ENCODE peak calls at places on chromosomes 6 and 20, in eight cellular contexts. F is GM12865, K is mucosa of descending colon, S is foreskin fibroblast, P is A549, I is colonic mucosa, V is endothelial cell, Y is OCI-LY7. E is an unnamed sample.

GRCh38 chr6:28587011-28587745 is 61.5 kb downstream of the GPX5 start:
- DNase-seq in S (peak; percentile 69), I (peak; percentile 84), P (peak; percentile 67), V (peak; percentile 33), K (peak; percentile 83), Y (no peak), F (peak; percentile 91), E (peak; percentile 65)

GRCh38 chr6:132648356-132648755 is 10.6 kb downstream of the TAAR1 start:
- DNase-seq in K (no peak), Y (no peak), F (peak; percentile 74), I (no peak), S (peak; percentile 62), P (no peak), V (no peak), E (peak; percentile 9)

GRCh38 chr20:47133809-47134456 is 222.6 kb downstream of the ZMYND8 start:
- DNase-seq in K (no peak), I (no peak), V (no peak), S (peak; percentile 93), P (peak; percentile 37), F (no peak), Y (no peak), E (no peak)

GRCh38 chr6:15980801-15981200 is 148.1 kb upstream of the MYLIP start:
- DNase-seq in Y (no peak), K (no peak), I (no peak), P (no peak), S (no peak), V (no peak), F (no peak), E (no peak)

GRCh38 chr6:137975058-137975940 is 108.2 kb downstream of the TNFAIP3 start:
- DNase-seq in P (no peak), F (peak; percentile 57), V (no peak), I (no peak), S (peak; percentile 42), Y (peak; percentile 62), K (no peak), E (peak; percentile 31)

GRCh38 chr6:170143401-170144150 is 147.3 kb downstream of the DLL1 start:
- DNase-seq in V (no peak), F (no peak), I (no peak), K (no peak), S (no peak), P (no peak), Y (no peak), E (no peak)

GRCh38 chr20:32861446-32861845 is 2.7 kb downstream of the EFCAB8 start:
- DNase-seq in I (no peak), Y (no peak), S (no peak), P (no peak), V (no peak), K (no peak), F (no peak), E (no peak)

GRCh38 chr20:43452404-43453126 is 5.1 kb upstream of the SRSF6 start:
- DNase-seq in I (no peak), K (no peak), V (no peak), P (no peak), F (no peak), Y (no peak), S (no peak), E (no peak)

GRCh38 chr20:22584630-22584921 is 204 bp upstream of the FOXA2 start:
- DNase-seq in V (no peak), Y (no peak), P (peak; percentile 98), S (no peak), I (peak; percentile 90), K (peak; percentile 87), F (no peak), E (no peak)

GRCh38 chr20:61026173-61026572 is 225.9 kb upstream of the CDH4 start:
- DNase-seq in P (no peak), Y (no peak), I (no peak), V (no peak), S (no peak), F (no peak), K (no peak), E (no peak)

GRCh38 chr6:63347599-63347998 is 27.8 kb upstream of the LGSN start:
- DNase-seq in S (peak; percentile 86), V (no peak), Y (no peak), I (no peak), F (peak; percentile 12), K (no peak), P (peak; percentile 34), E (no peak)

GRCh38 chr6:91715171-91715805 is 1128.4 kb upstream of the MAP3K7 start:
- DNase-seq in K (no peak), V (no peak), S (no peak), I (no peak), F (no peak), Y (no peak), P (no peak), E (no peak)

GRCh38 chr6:129454482-129454881 is 255.5 kb downstream of the ARHGAP18 start:
- DNase-seq in P (no peak), S (no peak), F (no peak), I (no peak), Y (no peak), K (no peak), V (no peak), E (no peak)

GRCh38 chr20:58988565-58988882 is 7.5 kb downstream of the NELFCD start:
- DNase-seq in V (no peak), F (no peak), Y (no peak), P (no peak), S (no peak), K (no peak), I (no peak), E (no peak)

GRCh38 chr6:112296122-112296521 is 41.8 kb upstream of the LAMA4 start:
- DNase-seq in P (peak; percentile 14), S (peak; percentile 82), V (peak; percentile 39), Y (peak; percentile 1), K (no peak), F (peak; percentile 12), I (no peak), E (no peak)

GRCh38 chr6:52364480-52365166 is 2.7 kb downstream of the PAQR8 start:
- DNase-seq in Y (no peak), S (no peak), F (no peak), K (no peak), V (no peak), P (no peak), I (no peak), E (no peak)

GRCh38 chr6:121430514-121431460 is 4.7 kb upstream of the GJA1 start:
- DNase-seq in I (no peak), S (peak; percentile 73), F (no peak), V (no peak), P (peak; percentile 15), K (peak; percentile 18), Y (no peak), E (no peak)

GRCh38 chr6:162773996-162774395 is 46.2 kb downstream of the PACRG start:
- DNase-seq in I (no peak), S (no peak), F (no peak), K (no peak), P (no peak), V (no peak), Y (no peak), E (no peak)
- TF ChIP-seq CTCF in I (no peak), S (no peak), F (no peak), K (no peak), P (no peak), V (no peak), Y (no peak), E (no peak)

DNA sequence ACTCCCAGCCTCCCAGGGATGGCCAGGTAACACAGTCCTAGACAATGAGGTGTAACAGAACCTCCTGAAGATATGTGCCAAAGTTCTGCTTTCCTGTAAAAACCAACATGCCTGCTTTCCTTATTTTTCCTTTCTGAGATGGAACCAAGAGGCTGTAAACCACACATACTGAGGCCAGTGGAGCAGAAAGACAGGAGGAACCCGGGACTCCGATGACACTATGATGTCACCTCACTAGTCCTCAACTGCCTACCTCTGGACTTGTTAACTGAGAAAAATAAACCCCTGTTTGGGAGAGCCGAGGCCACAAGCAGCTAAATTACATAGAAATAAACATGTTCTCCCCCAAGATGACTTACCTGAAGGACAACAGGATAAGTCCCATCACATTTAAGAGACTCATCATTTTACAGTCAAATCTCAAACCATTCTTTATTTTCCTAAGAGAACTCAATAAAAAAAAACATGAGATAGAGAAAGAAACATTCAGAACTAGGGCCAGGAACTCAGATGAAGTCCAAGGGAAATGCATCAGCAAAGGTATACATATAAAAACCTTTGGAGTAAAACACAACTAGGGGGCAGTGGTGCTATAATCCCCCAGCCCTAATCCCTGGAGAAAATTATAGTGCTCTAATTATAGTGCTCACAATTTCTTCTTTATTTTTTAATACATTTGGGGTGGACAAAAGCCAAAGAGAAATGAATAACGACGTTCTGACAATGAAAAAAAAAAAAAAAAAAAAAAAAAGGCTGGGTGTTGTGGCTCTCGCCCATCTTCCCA is 100.4 kb upstream of the EMILIN3 start:
- DNase-seq in P (no peak), K (no peak), Y (no peak), V (no peak), S (no peak), I (no peak), F (no peak), E (no peak)
- TF ChIP-seq CTCF in P (peak; percentile 16), K (no peak), Y (peak; percentile 27), V (no peak), S (no peak), I (no peak), F (no peak), E (no peak)

DNA sequence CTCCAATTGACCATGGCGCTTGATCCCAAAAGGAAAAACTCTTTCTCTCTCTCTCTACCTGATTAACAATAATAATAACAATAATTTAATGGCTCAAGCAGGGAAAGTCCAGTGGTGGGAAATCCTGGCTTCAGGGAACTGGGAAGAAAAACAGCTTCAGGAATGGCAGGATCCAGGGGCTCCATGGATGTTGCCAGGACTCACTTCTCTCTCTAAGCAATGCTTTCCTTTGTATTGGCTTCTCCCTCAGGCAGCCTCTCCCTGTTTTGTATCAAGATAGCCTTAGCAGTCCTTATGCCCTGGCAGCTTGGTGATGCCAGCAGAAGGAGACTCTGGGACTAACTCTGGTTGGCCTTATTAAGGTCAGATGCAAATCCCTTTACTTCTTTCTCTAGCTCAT is 13.5 kb upstream of the PTGIS start:
- DNase-seq in F (no peak), V (no peak), I (no peak), S (no peak), Y (no peak), P (no peak), K (no peak), E (no peak)
- TF ChIP-seq CTCF in F (no peak), V (no peak), I (no peak), S (no peak), Y (no peak), P (no peak), K (no peak), E (no peak)

DNA sequence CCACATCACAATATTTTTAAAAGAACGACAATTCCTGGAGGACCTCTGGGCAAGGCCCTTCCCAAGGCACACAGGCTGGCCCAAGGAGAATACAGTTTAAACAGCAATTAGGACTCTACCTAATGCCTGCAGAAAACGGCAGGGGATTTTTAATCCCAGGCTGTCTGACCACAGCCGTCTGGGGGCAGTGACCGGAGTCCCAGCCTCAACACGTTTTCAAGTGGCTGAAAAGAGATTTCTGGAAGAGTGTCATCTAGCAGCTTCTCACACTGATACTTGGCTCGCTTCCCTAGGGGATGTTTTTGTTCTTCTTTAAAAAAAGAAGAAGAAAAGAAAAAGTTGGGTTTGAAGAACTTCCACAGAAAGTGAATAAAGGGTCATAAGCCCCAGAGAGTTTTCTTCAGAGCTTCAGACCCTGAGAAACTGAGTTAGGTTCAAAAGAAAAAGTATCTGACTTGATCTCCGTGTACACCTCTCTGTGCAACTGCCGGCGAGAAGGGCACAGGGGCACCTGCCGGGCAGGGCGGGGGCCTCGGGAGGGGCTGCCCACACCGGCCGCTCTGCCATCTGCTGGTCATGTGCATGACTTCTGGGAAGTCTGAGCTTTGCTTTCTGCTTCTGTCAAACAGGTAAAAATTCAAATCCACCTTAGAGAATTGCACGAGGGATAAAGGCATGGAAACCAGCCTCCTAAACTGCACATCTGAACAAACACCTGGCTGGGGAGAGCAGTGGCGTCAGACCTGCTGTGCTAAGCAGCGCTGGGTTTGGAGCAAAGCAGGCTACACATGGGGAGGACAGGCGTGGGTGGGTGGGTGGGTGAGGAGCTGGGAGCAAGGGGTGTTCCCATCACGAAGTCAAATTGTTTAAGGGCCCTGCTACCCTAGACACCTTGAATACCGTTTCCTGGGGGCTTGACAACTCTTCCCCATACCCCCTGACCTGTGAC is 33.0 kb downstream of the RRBP1 start:
- DNase-seq in I (peak; percentile 58), P (peak; percentile 62), Y (peak; percentile 67), V (peak; percentile 18), F (peak; percentile 21), K (peak; percentile 67), S (no peak), E (peak; percentile 63)
- TF ChIP-seq CTCF in I (peak; percentile 36), P (peak; percentile 50), Y (peak; percentile 79), V (no peak), F (no peak), K (peak; percentile 32), S (peak; percentile 27), E (peak; percentile 46)